ENCODE peak calls at places on chromosomes 16 and 17, in nine cellular contexts. C, H, W, P, U, Y, L, B and X are unnamed samples.

GRCh38 chr17:39218906-39219305 is 6.8 kb downstream of the STAC2 start:
- DNase-seq in C (no peak), Y (no peak), P (no peak), B (no peak), W (no peak), H (no peak), U (no peak), L (no peak), X (no peak)

GRCh38 chr17:66679631-66680517 is 155.0 kb upstream of the CACNG5 start:
- DNase-seq in B (no peak), Y (no peak), C (no peak), P (no peak), L (no peak), U (no peak), W (no peak), H (no peak), X (no peak)

GRCh38 chr17:76337413-76337777 is 16.3 kb downstream of the PRPSAP1 start:
- DNase-seq in L (no peak), H (no peak), P (no peak), Y (no peak), W (peak; percentile 57), B (no peak), C (no peak), U (no peak), X (no peak)

GRCh38 chr16:72763927-72764628 is 283.9 kb downstream of the ZFHX3 start:
- DNase-seq in L (no peak), B (no peak), C (no peak), U (no peak), P (no peak), Y (no peak), W (no peak), H (no peak), X (no peak)

GRCh38 chr17:7862692-7863437 is 5.1 kb downstream of the CYB5D1 start:
- DNase-seq in Y (peak; percentile 70), H (no peak), U (no peak), C (peak; percentile 48), L (no peak), P (peak; percentile 78), B (no peak), W (peak; percentile 84), X (peak; percentile 64)

GRCh38 chr16:10578474-10579316 is 1.7 kb downstream of the EMP2 start:
- DNase-seq in W (no peak), H (no peak), Y (no peak), C (no peak), L (no peak), U (no peak), P (no peak), B (no peak), X (no peak)

GRCh38 chr16:49452568-49452967 is 79.0 kb downstream of the C16orf78 start:
- DNase-seq in L (peak; percentile 40), Y (no peak), C (no peak), B (no peak), U (no peak), P (no peak), W (no peak), H (no peak), X (no peak)

GRCh38 chr17:8362651-8363332 is 13.7 kb downstream of the KRABD2 start:
- DNase-seq in H (no peak), Y (no peak), P (no peak), B (no peak), C (no peak), L (no peak), W (no peak), U (no peak), X (no peak)

GRCh38 chr16:10368984-10369551 is 16.8 kb upstream of the ATF7IP2 start:
- DNase-seq in L (no peak), W (no peak), U (no peak), Y (no peak), H (no peak), B (no peak), C (peak; percentile 14), P (peak; percentile 52), X (no peak)

GRCh38 chr16:3486506-3487215 is 8.6 kb downstream of the C16orf90 start:
- DNase-seq in C (no peak), L (peak; percentile 51), P (no peak), Y (no peak), H (no peak), U (no peak), W (peak; percentile 66), B (no peak), X (no peak)
- H3K36me3 ChIP-seq in C (peaks cover 49% of the 10 kb centered on the region), L (peaks cover 10% of the 10 kb centered on the region), P (peaks cover 5% of the 10 kb centered on the region), Y (peaks cover 15% of the 10 kb centered on the region), H (peaks cover 57% of the 10 kb centered on the region), U (peaks cover 48% of the 10 kb centered on the region), W (peaks cover 39% of the 10 kb centered on the region), B (peaks cover 15% of the 10 kb centered on the region), X (peaks cover 13% of the 10 kb centered on the region)

GRCh38 chr17:82005701-82006348 is 16.9 kb downstream of the CENPX start:
- DNase-seq in C (no peak), Y (no peak), H (no peak), U (no peak), P (no peak), W (no peak), B (no peak), L (no peak), X (no peak)
- H3K36me3 ChIP-seq in C (no peaks in the 10 kb centered on the region), Y (no peaks in the 10 kb centered on the region), H (no peaks in the 10 kb centered on the region), U (no peaks in the 10 kb centered on the region), P (no peaks in the 10 kb centered on the region), W (no peaks in the 10 kb centered on the region), B (no peaks in the 10 kb centered on the region), L (no peaks in the 10 kb centered on the region), X (no peaks in the 10 kb centered on the region)

GRCh38 chr17:80307994-80308671 is 47.5 kb downstream of the RNF213 start:
- DNase-seq in L (peak; percentile 64), H (no peak), W (peak; percentile 66), Y (no peak), B (no peak), C (no peak), P (peak; percentile 95), U (no peak), X (no peak)

GRCh38 chr17:80313160-80313829 is 52.6 kb downstream of the RNF213 start:
- DNase-seq in P (no peak), B (no peak), H (no peak), C (no peak), W (no peak), U (no peak), L (peak; percentile 53), Y (no peak), X (no peak)

GRCh38 chr17:80312621-80313135 is 52.0 kb downstream of the RNF213 start:
- DNase-seq in P (no peak), W (no peak), U (no peak), H (no peak), L (peak; percentile 64), C (no peak), Y (no peak), B (no peak), X (no peak)

GRCh38 chr17:80311216-80311827 is 50.7 kb downstream of the RNF213 start:
- DNase-seq in Y (no peak), H (no peak), W (no peak), C (no peak), P (no peak), U (no peak), B (no peak), L (peak; percentile 70), X (no peak)

GRCh38 chr17:80308672-80309517 is 48.2 kb downstream of the RNF213 start:
- DNase-seq in B (no peak), U (no peak), C (no peak), L (peak; percentile 44), Y (no peak), H (no peak), P (peak; percentile 97), W (no peak), X (no peak)
- H3K36me3 ChIP-seq in B (peaks cover 4% of the 10 kb centered on the region), U (peaks cover 85% of the 10 kb centered on the region), C (peaks cover 47% of the 10 kb centered on the region), L (peaks cover 15% of the 10 kb centered on the region), Y (peaks cover 83% of the 10 kb centered on the region), H (peaks cover 85% of the 10 kb centered on the region), P (no peaks in the 10 kb centered on the region), W (peaks cover 70% of the 10 kb centered on the region), X (peaks cover 4% of the 10 kb centered on the region)

GRCh38 chr16:87740909-87741424 is 24.8 kb downstream of the KLHDC4 start:
- DNase-seq in P (no peak), C (no peak), L (no peak), W (peak; percentile 87), Y (no peak), B (no peak), H (no peak), U (no peak), X (peak; percentile 18)

GRCh38 chr16:87740441-87740840 is 25.3 kb downstream of the KLHDC4 start:
- DNase-seq in Y (no peak), P (no peak), U (no peak), C (no peak), L (no peak), W (peak; percentile 41), H (no peak), B (no peak), X (peak; percentile 9)

GRCh38 chr16:87744750-87745514 is 20.9 kb downstream of the KLHDC4 start:
- DNase-seq in C (no peak), B (no peak), L (no peak), W (peak; percentile 32), U (no peak), Y (no peak), P (no peak), H (no peak), X (no peak)

GRCh38 chr16:87741700-87742415 is 23.9 kb downstream of the KLHDC4 start:
- DNase-seq in B (no peak), P (no peak), W (peak; percentile 45), L (no peak), U (no peak), Y (no peak), C (no peak), H (no peak), X (no peak)

GRCh38 chr16:87742781-87743490 is 22.9 kb downstream of the KLHDC4 start:
- DNase-seq in W (peak; percentile 26), B (no peak), U (no peak), H (no peak), L (no peak), Y (no peak), C (no peak), P (no peak), X (no peak)
- H3K36me3 ChIP-seq in W (peaks cover 19% of the 10 kb centered on the region), B (peaks cover 29% of the 10 kb centered on the region), U (peaks cover 69% of the 10 kb centered on the region), H (peaks cover 18% of the 10 kb centered on the region), L (peaks cover 4% of the 10 kb centered on the region), Y (peaks cover 61% of the 10 kb centered on the region), C (peaks cover 80% of the 10 kb centered on the region), P (peaks cover 3% of the 10 kb centered on the region), X (peaks cover 7% of the 10 kb centered on the region)

DNA sequence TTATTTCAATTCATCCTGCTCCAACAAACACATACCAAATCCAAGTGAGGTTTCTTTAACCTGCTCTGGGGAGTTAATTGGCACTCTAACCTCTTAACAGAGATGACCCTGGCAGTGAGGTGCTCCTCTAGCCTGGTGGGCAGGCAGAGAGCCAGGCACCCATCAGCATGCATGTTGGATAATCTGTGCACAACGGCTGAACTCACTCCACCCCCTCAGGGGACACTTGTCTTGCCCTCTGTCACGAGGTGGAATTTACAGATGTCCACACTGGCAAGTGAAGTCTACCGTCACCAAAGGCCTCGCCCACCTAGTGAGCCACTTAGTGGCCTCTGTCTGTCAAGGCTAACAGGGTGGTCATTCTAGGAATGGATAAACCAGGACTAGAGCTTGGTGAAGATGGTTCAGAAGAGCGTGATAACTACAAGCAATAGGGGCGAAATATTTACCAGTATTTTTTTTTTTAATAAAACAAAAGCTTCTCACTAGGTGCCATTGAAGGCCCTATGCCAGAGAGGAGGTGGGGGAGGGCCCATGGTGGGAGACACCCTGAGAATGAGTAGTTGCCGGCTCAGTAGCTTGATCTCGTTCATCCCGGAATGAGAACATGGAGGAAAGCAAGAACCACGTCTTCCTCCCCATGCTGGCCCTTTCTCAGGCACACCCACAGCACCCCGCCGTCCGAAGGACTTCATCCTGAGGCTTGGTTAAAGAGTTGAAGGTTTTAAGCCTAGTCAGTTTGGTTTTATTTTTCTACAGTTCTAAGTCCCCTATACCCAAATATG is 25.2 kb downstream of the PLD6 start:
- DNase-seq in P (no peak), Y (no peak), L (no peak), U (no peak), B (no peak), C (no peak), H (no peak), W (peak; percentile 46), X (no peak)
- H3K36me3 ChIP-seq in P (peaks cover 18% of the 10 kb centered on the region), Y (peaks cover 10% of the 10 kb centered on the region), L (peaks cover 4% of the 10 kb centered on the region), U (peaks cover 9% of the 10 kb centered on the region), B (peaks cover 35% of the 10 kb centered on the region), C (peaks cover 47% of the 10 kb centered on the region), H (peaks cover 71% of the 10 kb centered on the region), W (peaks cover 95% of the 10 kb centered on the region), X (peaks cover 34% of the 10 kb centered on the region)